ENCODE peak calls at places on chromosomes 4 and X, in six cellular contexts. L, F, U, X, H and J are unnamed samples.

GRCh38 chr4:125726121-125726520 is 411.4 kb downstream of the FAT4 start:
- DNase-seq in H (no peak), X (no peak), L (no peak), F (no peak), U (no peak), J (no peak)

GRCh38 chrX:97102938-97103337 is 219.2 kb downstream of the RPA4 start:
- DNase-seq in U (peak; percentile 1), X (no peak), H (no peak), L (no peak), F (no peak), J (no peak)

GRCh38 chr4:5874811-5875465 is 17.9 kb downstream of the CRMP1 start:
- DNase-seq in H (peak; percentile 52), U (no peak), L (no peak), X (no peak), F (no peak), J (no peak)

GRCh38 chr4:8760561-8760960 is 111.1 kb downstream of the HMX1 start:
- DNase-seq in H (no peak), U (no peak), X (no peak), L (no peak), F (no peak), J (no peak)

GRCh38 chrX:112814496-112814895 is 26.1 kb downstream of the AMOT start:
- DNase-seq in L (no peak), X (no peak), F (no peak), U (no peak), H (no peak), J (no peak)

GRCh38 chr4:148444296-148445070 is 2.3 kb upstream of the NR3C2 start:
- DNase-seq in X (peak; percentile 44), H (no peak), U (peak; percentile 14), L (peak; percentile 25), F (peak; percentile 62), J (peak; percentile 42)

GRCh38 chr4:38046735-38047487 is 86.7 kb downstream of the PTTG2 start:
- DNase-seq in X (no peak), L (no peak), U (no peak), F (no peak), H (peak; percentile 25), J (no peak)

GRCh38 chr4:73417973-73418372 is 13.9 kb downstream of the ALB start:
- DNase-seq in L (no peak), F (no peak), X (no peak), H (no peak), U (no peak), J (no peak)

GRCh38 chr4:151004222-151004621 is 10.9 kb downstream of the LRBA start:
- DNase-seq in L (no peak), F (no peak), X (no peak), U (no peak), H (peak; percentile 3), J (no peak)

GRCh38 chr4:55272102-55272501 is 73.9 kb upstream of the SRD5A3 start:
- DNase-seq in X (no peak), F (no peak), H (no peak), L (no peak), U (no peak), J (no peak)

GRCh38 chr4:189815404-189816192 is 125.1 kb upstream of the FRG1 start:
- DNase-seq in L (no peak), H (no peak), X (no peak), U (no peak), F (no peak), J (no peak)

GRCh38 chr4:93764647-93765246 is 63.8 kb upstream of the ATOH1 start:
- DNase-seq in X (no peak), U (peak; percentile 38), H (peak; percentile 26), F (peak; percentile 11), L (no peak), J (no peak)

GRCh38 chrX:119729408-119730201 is 28.8 kb upstream of the SOWAHD start:
- DNase-seq in X (peak; percentile 54), U (peak; percentile 71), F (peak; percentile 74), L (peak; percentile 51), H (peak; percentile 77), J (peak; percentile 38)

GRCh38 chr4:67035501-67035900 is 509.8 kb downstream of the CENPC start:
- DNase-seq in L (no peak), F (no peak), U (no peak), X (no peak), H (no peak), J (no peak)

GRCh38 chr4:1293981-1294380 is 4.3 kb downstream of the MAEA start:
- DNase-seq in X (no peak), H (no peak), L (no peak), U (no peak), F (no peak), J (no peak)

GRCh38 chrX:154040307-154040756 is 20.6 kb upstream of the IRAK1 start:
- DNase-seq in X (no peak), L (no peak), H (peak; percentile 91), F (no peak), U (no peak), J (no peak)

GRCh38 chr4:132526652-132527051 is 622.4 kb upstream of the PCDH10 start:
- DNase-seq in L (no peak), U (no peak), H (no peak), X (no peak), F (no peak), J (no peak)

GRCh38 chr4:71322425-71322824 is 16.4 kb upstream of the SLC4A4 start:
- DNase-seq in L (no peak), X (no peak), U (no peak), F (no peak), H (peak; percentile 20), J (no peak)

GRCh38 chr4:70734971-70735370 is 13.2 kb downstream of the RUFY3 start:
- DNase-seq in H (no peak), U (peak; percentile 55), L (no peak), X (no peak), F (no peak), J (no peak)

GRCh38 chrX:25043192-25043591 is 27.4 kb upstream of the ARX start:
- DNase-seq in U (no peak), H (no peak), F (no peak), L (no peak), X (no peak), J (no peak)

GRCh38 chr4:155597933-155598451 is 68.7 kb upstream of the GUCY1A1 start:
- DNase-seq in F (no peak), H (no peak), U (no peak), L (no peak), X (no peak), J (no peak)

GRCh38 chrX:87664381-87664780 is 146.8 kb downstream of the KLHL4 start:
- DNase-seq in F (no peak), H (no peak), X (no peak), U (peak; percentile 0), L (no peak), J (no peak)

GRCh38 chr4:113961322-113961698 is 18.1 kb downstream of the ARSJ start:
- DNase-seq in U (no peak), H (peak; percentile 85), F (no peak), L (no peak), X (no peak), J (no peak)

GRCh38 chr4:111788046-111788642 is 357.1 kb upstream of the FAM241A start:
- DNase-seq in X (no peak), F (no peak), L (no peak), U (no peak), H (no peak), J (no peak)

GRCh38 chr4:40718571-40718970 is 31.2 kb upstream of the NSUN7 start:
- DNase-seq in F (no peak), H (no peak), L (no peak), U (no peak), X (no peak), J (no peak)

GRCh38 chr4:126991965-126992364 is 640.8 kb upstream of the INTU start:
- DNase-seq in U (no peak), L (no peak), H (peak; percentile 58), X (no peak), F (no peak), J (no peak)